ENCODE peak calls at places on chromosomes 7 and 10, in four cellular contexts. One of them, this sample, is unnamed.

GRCh38 chr10:47369251-47369894 is 14.7 kb downstream of the ZNF488 start:
- DNase-seq in HepG2: no peak
- DNase-seq in HCT116: no peak
- DNase-seq in K562: no peak
- DNase-seq in this sample: no peak

GRCh38 chr7:142867097-142867378 is 12.2 kb downstream of the EPHB6 start:
- DNase-seq in HepG2: no peak
- DNase-seq in HCT116: no peak
- DNase-seq in K562: no peak
- DNase-seq in this sample: no peak

GRCh38 chr10:122949296-122949695 is 4.7 kb downstream of the C10orf88 start:
- DNase-seq in HepG2: no peak
- DNase-seq in HCT116: no peak
- DNase-seq in K562: no peak
- DNase-seq in this sample: no peak

GRCh38 chr7:19713676-19714075 is 4.8 kb upstream of the POLR1F start:
- DNase-seq in HepG2: peak
- DNase-seq in HCT116: peak
- DNase-seq in K562: peak
- DNase-seq in this sample: peak

GRCh38 chr10:110433740-110434139 is 64.0 kb upstream of the DUSP5 start:
- DNase-seq in HepG2: no peak
- DNase-seq in HCT116: no peak
- DNase-seq in K562: no peak
- DNase-seq in this sample: no peak

GRCh38 chr7:117053407-117053806 is 100.1 kb downstream of the ST7 start:
- DNase-seq in HepG2: no peak
- DNase-seq in HCT116: no peak
- DNase-seq in K562: no peak
- DNase-seq in this sample: no peak

GRCh38 chr7:12549106-12549505 is 21.4 kb upstream of the SCIN start:
- DNase-seq in HepG2: no peak
- DNase-seq in HCT116: no peak
- DNase-seq in K562: no peak
- DNase-seq in this sample: no peak

GRCh38 chr10:7795605-7796004 is 7.6 kb downstream of the ATP5F1C start:
- DNase-seq in HepG2: peak
- DNase-seq in HCT116: no peak
- DNase-seq in K562: peak
- DNase-seq in this sample: peak

GRCh38 chr10:26468291-26468690 is 30.1 kb downstream of the APBB1IP start:
- DNase-seq in HepG2: peak
- DNase-seq in HCT116: no peak
- DNase-seq in K562: no peak
- DNase-seq in this sample: no peak

GRCh38 chr10:624312-624604 is 65.2 kb downstream of the DIP2C start:
- DNase-seq in HepG2: no peak
- DNase-seq in HCT116: no peak
- DNase-seq in K562: no peak
- DNase-seq in this sample: no peak

GRCh38 chr10:624605-625334 is 64.7 kb downstream of the DIP2C start:
- DNase-seq in HepG2: peak
- DNase-seq in HCT116: no peak
- DNase-seq in K562: peak
- DNase-seq in this sample: peak

GRCh38 chr10:627032-627992 is 62.2 kb downstream of the DIP2C start:
- DNase-seq in HepG2: no peak
- DNase-seq in HCT116: no peak
- DNase-seq in K562: no peak
- DNase-seq in this sample: no peak

GRCh38 chr10:625335-625699 is 64.2 kb downstream of the DIP2C start:
- DNase-seq in HepG2: no peak
- DNase-seq in HCT116: no peak
- DNase-seq in K562: no peak
- DNase-seq in this sample: peak

DNA sequence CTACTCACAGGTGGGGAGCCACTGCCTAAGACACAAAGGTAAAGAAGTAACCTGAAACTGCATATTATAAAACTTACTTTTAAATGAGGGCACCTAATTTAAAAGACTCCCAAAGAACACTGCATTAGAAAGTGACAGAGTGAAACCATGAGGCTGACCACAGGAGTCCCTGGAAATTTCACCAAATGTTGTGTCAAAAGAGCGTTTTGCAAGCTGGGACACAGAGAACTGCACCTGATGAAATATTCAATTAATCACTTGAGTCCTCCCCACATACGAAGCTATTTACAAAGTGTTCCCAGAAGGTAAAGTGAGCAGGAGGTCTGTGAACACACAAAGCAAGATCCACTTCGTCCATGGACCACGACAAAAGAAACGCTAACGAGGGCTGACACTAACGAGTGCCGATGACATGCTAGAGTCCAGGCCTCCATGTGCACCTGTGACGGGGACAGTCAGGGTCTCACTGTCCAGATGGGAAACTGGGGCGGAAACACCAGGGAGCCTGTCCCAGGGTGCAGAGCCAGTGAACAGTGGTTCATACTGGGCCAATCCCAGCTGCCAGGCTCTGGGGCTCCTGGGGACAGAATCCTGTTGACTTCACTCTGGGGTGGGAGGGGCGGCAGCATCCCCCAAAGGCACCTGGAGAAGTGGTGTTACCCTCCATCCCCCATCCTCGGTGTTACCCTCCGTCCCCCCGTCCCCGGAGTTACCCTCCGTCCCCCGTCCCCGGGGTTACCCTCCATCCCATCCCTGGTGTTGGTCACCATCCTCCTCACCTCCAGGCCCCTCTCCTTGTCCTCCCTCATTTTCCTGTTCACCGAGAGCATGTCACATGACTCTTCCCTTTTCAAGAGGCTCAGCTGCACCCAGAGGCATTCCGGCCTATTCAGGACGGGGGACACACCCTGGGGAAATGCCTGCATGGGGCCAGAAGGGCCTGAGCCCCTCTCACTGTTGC is 63.4 kb downstream of the DIP2C start:
- DNase-seq in HepG2: no peak
- DNase-seq in HCT116: no peak
- DNase-seq in K562: no peak
- DNase-seq in this sample: no peak
- H3K9ac ChIP-seq in HepG2: peak
- H3K9ac ChIP-seq in HCT116: no peak
- H3K9ac ChIP-seq in K562: no peak
- H3K9ac ChIP-seq in this sample: peak

DNA sequence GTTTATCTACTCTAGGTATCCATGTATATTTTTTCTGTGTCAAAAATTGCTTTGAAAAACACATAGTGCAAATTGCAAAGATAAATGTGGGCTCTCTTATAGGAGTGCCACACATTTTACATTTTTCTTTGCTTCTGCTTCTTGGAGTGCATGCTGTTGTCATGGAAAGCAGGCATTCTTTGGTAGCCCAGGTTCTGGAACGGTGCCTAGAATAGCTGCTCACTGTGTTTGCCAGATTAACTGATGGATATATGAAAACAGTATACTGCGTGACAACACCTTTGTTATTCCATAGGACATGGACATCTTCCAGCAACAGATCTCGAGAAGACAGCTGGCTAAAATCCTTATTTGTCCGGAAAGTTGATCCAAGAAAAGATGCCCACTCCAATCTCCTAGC is 13.4 kb downstream of the NIPSNAP2 start:
- DNase-seq in HepG2: no peak
- DNase-seq in HCT116: no peak
- DNase-seq in K562: no peak
- DNase-seq in this sample: no peak
- TF ChIP-seq ELF1 in HepG2: no peak
- TF ChIP-seq ELF1 in HCT116: no peak
- TF ChIP-seq ELF1 in K562: no peak
- TF ChIP-seq ELF1 in this sample: no peak

DNA sequence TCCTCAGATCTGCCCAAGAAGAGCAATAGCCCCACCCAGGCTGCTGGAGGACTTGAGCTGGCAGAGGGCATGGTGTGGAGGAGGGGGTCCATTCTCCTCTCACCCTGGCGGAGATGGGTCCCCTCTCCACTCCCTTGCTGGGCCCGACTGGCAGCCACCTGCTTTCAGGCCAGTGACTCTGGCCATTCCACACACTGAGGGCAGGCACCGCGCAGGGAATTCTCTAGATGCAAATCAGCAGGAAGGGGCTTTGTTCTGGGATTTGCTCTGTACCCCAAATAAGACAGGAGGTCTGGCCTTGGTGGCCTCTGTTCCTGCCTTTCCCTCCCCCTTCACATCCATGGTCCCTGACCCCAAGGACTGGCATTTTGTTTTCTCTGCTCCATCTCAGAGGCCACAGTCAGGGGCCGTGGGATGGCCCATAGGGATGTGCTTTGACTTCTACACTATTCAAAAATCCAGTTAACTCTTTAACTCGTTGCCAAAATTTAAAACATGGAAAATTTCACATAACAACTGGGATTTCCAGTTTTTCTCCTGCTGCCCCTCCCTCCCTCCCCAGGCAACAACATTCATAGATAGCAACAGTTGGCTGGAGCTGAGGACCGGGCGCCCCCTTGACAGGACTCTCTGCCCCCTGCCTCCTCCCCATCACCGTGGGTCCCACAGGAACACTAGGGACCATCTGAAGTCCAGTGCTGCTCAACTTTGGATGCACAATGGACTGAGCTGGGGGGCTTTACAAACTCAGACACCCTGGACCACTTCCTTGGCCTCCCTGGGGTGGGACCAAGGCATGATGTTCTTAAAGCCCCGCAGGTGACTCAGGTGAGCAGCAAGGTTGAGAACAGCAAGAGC is 33.9 kb downstream of the PPIF start:
- DNase-seq in HepG2: no peak
- DNase-seq in HCT116: no peak
- DNase-seq in K562: peak
- DNase-seq in this sample: no peak
- H3K9ac ChIP-seq in HepG2: peak
- H3K9ac ChIP-seq in HCT116: no peak
- H3K9ac ChIP-seq in K562: peak
- H3K9ac ChIP-seq in this sample: no peak

GRCh38 chr7:471866-472639 is 47.6 kb downstream of the PDGFA start:
- DNase-seq in HepG2: peak
- DNase-seq in HCT116: no peak
- DNase-seq in K562: peak
- DNase-seq in this sample: no peak
- TF ChIP-seq ELF1 in HepG2: peak
- TF ChIP-seq ELF1 in HCT116: no peak
- TF ChIP-seq ELF1 in K562: peak
- TF ChIP-seq ELF1 in this sample: no peak

GRCh38 chr7:121285066-121285667 is 43.6 kb upstream of the WNT16 start:
- DNase-seq in HepG2: no peak
- DNase-seq in HCT116: no peak
- DNase-seq in K562: no peak
- DNase-seq in this sample: no peak
- H3K9ac ChIP-seq in HepG2: no peak
- H3K9ac ChIP-seq in HCT116: no peak
- H3K9ac ChIP-seq in K562: no peak
- H3K9ac ChIP-seq in this sample: no peak

DNA sequence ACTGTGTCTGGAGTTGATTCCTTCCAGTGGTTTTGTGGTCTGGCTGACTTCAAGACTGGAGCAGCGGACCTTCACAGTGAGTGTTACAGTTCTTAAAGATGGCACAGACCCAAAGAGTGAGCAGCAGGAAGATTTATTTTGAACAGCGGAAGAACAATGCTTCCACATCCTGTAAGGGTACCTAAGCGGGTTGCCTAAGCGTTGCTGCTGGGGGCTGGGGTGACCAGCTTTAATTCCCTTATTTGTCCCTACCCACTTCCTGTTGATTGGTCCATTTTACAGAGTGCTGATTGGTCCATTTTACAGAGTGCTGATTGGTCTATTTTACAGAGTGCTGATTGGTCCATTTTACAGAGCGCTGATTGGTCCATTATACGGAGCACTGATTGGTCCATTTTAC is 13.2 kb downstream of the AKR1B15 start:
- DNase-seq in HepG2: no peak
- DNase-seq in HCT116: no peak
- DNase-seq in K562: no peak
- DNase-seq in this sample: no peak
- TF ChIP-seq ELF1 in HepG2: no peak
- TF ChIP-seq ELF1 in HCT116: no peak
- TF ChIP-seq ELF1 in K562: no peak
- TF ChIP-seq ELF1 in this sample: no peak

This sample was measured in SK-N-SH.